ENCODE peak calls at places on chromosomes 11 and 22, in six cellular contexts. One of them, this sample, is unnamed. For H3K4me1 and H3K36me3, the result is how much of the 10 kb centered on the place peaks cover.

GRCh38 chr22:49624421-49625177 is 203.1 kb downstream of the BRD1 start:
- DNase-seq in heart left ventricle: no peak
- DNase-seq in psoas muscle: peak
- DNase-seq in H1: no peak
- DNase-seq in left ventricle myocardium inferior: no peak
- DNase-seq in CD4-positive, CD25-positive, alpha-beta regulatory T cell: no peak
- DNase-seq in this sample: no peak

GRCh38 chr11:116234989-116235567 is 537.7 kb downstream of the BUD13 start:
- DNase-seq in heart left ventricle: no peak
- DNase-seq in psoas muscle: no peak
- DNase-seq in H1: no peak
- DNase-seq in left ventricle myocardium inferior: no peak
- DNase-seq in CD4-positive, CD25-positive, alpha-beta regulatory T cell: no peak
- DNase-seq in this sample: no peak

GRCh38 chr11:67582026-67582425 is 1.6 kb upstream of the GSTP1 start:
- DNase-seq in heart left ventricle: no peak
- DNase-seq in psoas muscle: no peak
- DNase-seq in H1: no peak
- DNase-seq in left ventricle myocardium inferior: no peak
- DNase-seq in CD4-positive, CD25-positive, alpha-beta regulatory T cell: no peak
- DNase-seq in this sample: no peak

GRCh38 chr22:49586244-49586748 is 241.4 kb downstream of the BRD1 start:
- DNase-seq in heart left ventricle: no peak
- DNase-seq in psoas muscle: no peak
- DNase-seq in H1: no peak
- DNase-seq in left ventricle myocardium inferior: no peak
- DNase-seq in CD4-positive, CD25-positive, alpha-beta regulatory T cell: no peak
- DNase-seq in this sample: no peak

GRCh38 chr11:124510279-124510678 is 33.2 kb downstream of the OR8B12 start:
- DNase-seq in heart left ventricle: no peak
- DNase-seq in psoas muscle: no peak
- DNase-seq in H1: no peak
- DNase-seq in left ventricle myocardium inferior: no peak
- DNase-seq in CD4-positive, CD25-positive, alpha-beta regulatory T cell: no peak
- DNase-seq in this sample: no peak

GRCh38 chr11:70029115-70029830 is 48.8 kb upstream of the ANO1 start:
- DNase-seq in heart left ventricle: no peak
- DNase-seq in psoas muscle: no peak
- DNase-seq in H1: no peak
- DNase-seq in left ventricle myocardium inferior: no peak
- DNase-seq in CD4-positive, CD25-positive, alpha-beta regulatory T cell: no peak
- DNase-seq in this sample: peak

GRCh38 chr11:46912526-46913150 is 5.7 kb downstream of the LRP4 start:
- DNase-seq in heart left ventricle: no peak
- DNase-seq in psoas muscle: no peak
- DNase-seq in H1: peak
- DNase-seq in left ventricle myocardium inferior: no peak
- DNase-seq in CD4-positive, CD25-positive, alpha-beta regulatory T cell: no peak
- DNase-seq in this sample: no peak

GRCh38 chr11:35994421-35994820 is 50.6 kb downstream of the LDLRAD3 start:
- DNase-seq in heart left ventricle: no peak
- DNase-seq in psoas muscle: no peak
- DNase-seq in H1: no peak
- DNase-seq in left ventricle myocardium inferior: no peak
- DNase-seq in CD4-positive, CD25-positive, alpha-beta regulatory T cell: no peak
- DNase-seq in this sample: no peak

GRCh38 chr11:36431429-36432092 is 78.5 kb downstream of the TRAF6 start:
- DNase-seq in heart left ventricle: peak
- DNase-seq in psoas muscle: peak
- DNase-seq in H1: no peak
- DNase-seq in left ventricle myocardium inferior: peak
- DNase-seq in CD4-positive, CD25-positive, alpha-beta regulatory T cell: no peak
- DNase-seq in this sample: peak

GRCh38 chr11:69922015-69922595 is 102.9 kb upstream of the FGF3 start:
- DNase-seq in heart left ventricle: no peak
- DNase-seq in psoas muscle: no peak
- DNase-seq in H1: no peak
- DNase-seq in left ventricle myocardium inferior: no peak
- DNase-seq in CD4-positive, CD25-positive, alpha-beta regulatory T cell: no peak
- DNase-seq in this sample: peak

GRCh38 chr22:50308597-50308935 is 1.1 kb upstream of the PLXNB2 start:
- DNase-seq in heart left ventricle: peak
- DNase-seq in psoas muscle: peak
- DNase-seq in H1: no peak
- DNase-seq in left ventricle myocardium inferior: peak
- DNase-seq in CD4-positive, CD25-positive, alpha-beta regulatory T cell: no peak
- DNase-seq in this sample: peak

GRCh38 chr22:48757581-48757980 is 1070.1 kb downstream of the BRD1 start:
- DNase-seq in heart left ventricle: no peak
- DNase-seq in psoas muscle: no peak
- DNase-seq in H1: peak
- DNase-seq in left ventricle myocardium inferior: no peak
- DNase-seq in CD4-positive, CD25-positive, alpha-beta regulatory T cell: no peak
- DNase-seq in this sample: peak

GRCh38 chr11:7635137-7635536 is 38.2 kb downstream of the CYB5R2 start:
- DNase-seq in heart left ventricle: peak
- DNase-seq in psoas muscle: peak
- DNase-seq in H1: no peak
- DNase-seq in left ventricle myocardium inferior: peak
- DNase-seq in CD4-positive, CD25-positive, alpha-beta regulatory T cell: no peak
- DNase-seq in this sample: peak

GRCh38 chr22:43378011-43378704 is 33.7 kb upstream of the MPPED1 start:
- DNase-seq in heart left ventricle: no peak
- DNase-seq in psoas muscle: no peak
- DNase-seq in H1: no peak
- DNase-seq in left ventricle myocardium inferior: no peak
- DNase-seq in CD4-positive, CD25-positive, alpha-beta regulatory T cell: no peak
- DNase-seq in this sample: peak

GRCh38 chr22:23888615-23889401 is 5.4 kb upstream of the MIF start:
- DNase-seq in heart left ventricle: no peak
- DNase-seq in psoas muscle: no peak
- DNase-seq in H1: no peak
- DNase-seq in left ventricle myocardium inferior: no peak
- DNase-seq in CD4-positive, CD25-positive, alpha-beta regulatory T cell: no peak
- DNase-seq in this sample: peak

GRCh38 chr11:47056261-47056915 is 119.8 kb downstream of the CSTPP1 start:
- DNase-seq in heart left ventricle: no peak
- DNase-seq in psoas muscle: no peak
- DNase-seq in H1: no peak
- DNase-seq in left ventricle myocardium inferior: no peak
- DNase-seq in CD4-positive, CD25-positive, alpha-beta regulatory T cell: no peak
- DNase-seq in this sample: no peak

GRCh38 chr22:44880588-44881245 is 128.3 kb downstream of the ARHGAP8 start:
- DNase-seq in heart left ventricle: no peak
- DNase-seq in psoas muscle: no peak
- DNase-seq in H1: no peak
- DNase-seq in left ventricle myocardium inferior: no peak
- DNase-seq in CD4-positive, CD25-positive, alpha-beta regulatory T cell: no peak
- DNase-seq in this sample: no peak

GRCh38 chr11:86101941-86102407 is 33.1 kb upstream of the PICALM start:
- DNase-seq in heart left ventricle: no peak
- DNase-seq in psoas muscle: no peak
- DNase-seq in H1: no peak
- DNase-seq in left ventricle myocardium inferior: no peak
- DNase-seq in CD4-positive, CD25-positive, alpha-beta regulatory T cell: no peak
- DNase-seq in this sample: no peak

GRCh38 chr11:95512682-95513081 is 276.9 kb downstream of the FAM76B start:
- DNase-seq in heart left ventricle: peak
- DNase-seq in psoas muscle: peak
- DNase-seq in H1: no peak
- DNase-seq in left ventricle myocardium inferior: peak
- DNase-seq in CD4-positive, CD25-positive, alpha-beta regulatory T cell: no peak
- DNase-seq in this sample: peak

GRCh38 chr11:122198291-122198983 is 82.4 kb upstream of the BLID start:
- DNase-seq in heart left ventricle: no peak
- DNase-seq in psoas muscle: no peak
- DNase-seq in H1: no peak
- DNase-seq in left ventricle myocardium inferior: no peak
- DNase-seq in CD4-positive, CD25-positive, alpha-beta regulatory T cell: no peak
- DNase-seq in this sample: no peak

GRCh38 chr11:28763876-28764275 is 655.7 kb downstream of the METTL15 start:
- DNase-seq in heart left ventricle: no peak
- DNase-seq in psoas muscle: no peak
- DNase-seq in H1: no peak
- DNase-seq in left ventricle myocardium inferior: no peak
- DNase-seq in CD4-positive, CD25-positive, alpha-beta regulatory T cell: no peak
- DNase-seq in this sample: no peak

GRCh38 chr22:44309137-44309536 is 3.6 kb downstream of the SHISAL1 start:
- DNase-seq in heart left ventricle: no peak
- DNase-seq in psoas muscle: peak
- DNase-seq in H1: no peak
- DNase-seq in left ventricle myocardium inferior: no peak
- DNase-seq in CD4-positive, CD25-positive, alpha-beta regulatory T cell: no peak
- DNase-seq in this sample: no peak

GRCh38 chr11:95154514-95154913 is 64.9 kb downstream of the ENDOD1 start:
- DNase-seq in heart left ventricle: no peak
- DNase-seq in psoas muscle: no peak
- DNase-seq in H1: peak
- DNase-seq in left ventricle myocardium inferior: no peak
- DNase-seq in CD4-positive, CD25-positive, alpha-beta regulatory T cell: peak
- DNase-seq in this sample: peak

DNA sequence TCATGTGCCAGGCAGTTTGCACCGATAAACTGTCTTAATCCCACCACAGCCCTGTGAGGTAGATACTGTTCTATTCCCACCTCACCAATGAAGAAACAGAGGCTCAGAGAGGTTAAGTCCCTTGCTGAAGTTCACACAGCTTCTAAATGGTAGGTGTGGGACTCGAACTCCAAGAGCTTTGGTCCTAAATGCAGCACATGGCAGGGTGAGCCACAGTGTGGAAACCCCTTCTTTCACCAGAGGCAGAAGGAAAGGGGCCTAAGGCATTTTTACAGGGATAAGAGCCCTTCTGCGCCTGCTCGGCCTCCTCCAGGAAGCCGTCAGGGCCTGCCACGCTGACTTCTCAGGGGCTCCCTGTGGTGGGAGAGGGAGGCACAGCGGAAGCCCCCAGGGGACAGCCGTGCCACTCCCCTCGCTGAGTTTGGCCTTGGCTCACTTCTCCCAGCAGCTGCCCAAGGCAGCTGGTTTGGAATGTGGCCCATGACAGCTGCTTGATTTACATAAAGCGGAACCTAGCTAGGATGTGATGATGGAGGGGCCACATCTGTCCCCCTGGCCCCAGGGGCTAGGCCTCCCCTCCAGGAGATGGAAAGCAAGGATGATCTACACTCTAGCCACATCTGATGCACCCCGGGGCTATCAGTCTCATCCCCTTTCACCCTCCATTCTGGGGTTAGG is 35.4 kb downstream of the CD82 start:
- DNase-seq in heart left ventricle: no peak
- DNase-seq in psoas muscle: no peak
- DNase-seq in H1: no peak
- DNase-seq in left ventricle myocardium inferior: peak
- DNase-seq in CD4-positive, CD25-positive, alpha-beta regulatory T cell: no peak
- DNase-seq in this sample: no peak
- H3K4me1 ChIP-seq in heart left ventricle: half or more
- H3K4me1 ChIP-seq in psoas muscle: under half
- H3K4me1 ChIP-seq in H1: under half
- H3K4me1 ChIP-seq in left ventricle myocardium inferior: half or more
- H3K4me1 ChIP-seq in CD4-positive, CD25-positive, alpha-beta regulatory T cell: under half
- H3K4me1 ChIP-seq in this sample: under half

DNA sequence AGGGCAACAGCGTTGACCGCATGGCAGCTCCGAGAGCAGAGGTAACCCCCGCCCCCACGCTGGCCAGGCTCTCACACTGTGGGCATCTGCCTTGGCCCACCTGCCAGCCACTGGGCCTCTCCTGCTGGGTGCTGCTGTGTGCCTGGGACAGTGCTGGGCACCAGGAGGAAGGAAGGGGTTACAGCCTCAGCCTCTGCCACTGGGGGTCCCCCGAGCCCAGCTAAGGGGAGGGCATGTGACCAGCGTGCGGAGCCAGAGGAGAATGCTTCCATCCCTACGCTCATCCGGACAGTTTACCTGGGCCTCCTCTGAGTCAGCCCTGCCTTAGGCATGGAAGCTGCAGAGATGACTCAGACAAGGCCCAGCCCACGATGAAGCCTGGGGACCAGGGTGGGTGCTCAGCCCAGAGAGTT is 10.9 kb downstream of the NCF4 start:
- DNase-seq in heart left ventricle: no peak
- DNase-seq in psoas muscle: no peak
- DNase-seq in H1: no peak
- DNase-seq in left ventricle myocardium inferior: no peak
- DNase-seq in CD4-positive, CD25-positive, alpha-beta regulatory T cell: no peak
- DNase-seq in this sample: no peak
- H3K36me3 ChIP-seq in heart left ventricle: under half
- H3K36me3 ChIP-seq in psoas muscle: under half
- H3K36me3 ChIP-seq in H1: under half
- H3K36me3 ChIP-seq in left ventricle myocardium inferior: under half
- H3K36me3 ChIP-seq in CD4-positive, CD25-positive, alpha-beta regulatory T cell: under half
- H3K36me3 ChIP-seq in this sample: under half

GRCh38 chr11:38123673-38124072 is 1525.6 kb upstream of the RAG2 start:
- DNase-seq in heart left ventricle: no peak
- DNase-seq in psoas muscle: no peak
- DNase-seq in H1: no peak
- DNase-seq in left ventricle myocardium inferior: no peak
- DNase-seq in CD4-positive, CD25-positive, alpha-beta regulatory T cell: no peak
- DNase-seq in this sample: no peak
- H3K27ac ChIP-seq in heart left ventricle: no peak
- H3K27ac ChIP-seq in psoas muscle: no peak
- H3K27ac ChIP-seq in H1: no peak
- H3K27ac ChIP-seq in left ventricle myocardium inferior: no peak
- H3K27ac ChIP-seq in CD4-positive, CD25-positive, alpha-beta regulatory T cell: no peak
- H3K27ac ChIP-seq in this sample: no peak

GRCh38 chr22:29308791-29309262 is 2.4 kb downstream of the GAS2L1 start:
- DNase-seq in heart left ventricle: no peak
- DNase-seq in psoas muscle: no peak
- DNase-seq in H1: peak
- DNase-seq in left ventricle myocardium inferior: no peak
- DNase-seq in CD4-positive, CD25-positive, alpha-beta regulatory T cell: no peak
- DNase-seq in this sample: peak
- H3K4me1 ChIP-seq in heart left ventricle: half or more
- H3K4me1 ChIP-seq in psoas muscle: under half
- H3K4me1 ChIP-seq in H1: under half
- H3K4me1 ChIP-seq in left ventricle myocardium inferior: half or more
- H3K4me1 ChIP-seq in CD4-positive, CD25-positive, alpha-beta regulatory T cell: under half
- H3K4me1 ChIP-seq in this sample: under half

DNA sequence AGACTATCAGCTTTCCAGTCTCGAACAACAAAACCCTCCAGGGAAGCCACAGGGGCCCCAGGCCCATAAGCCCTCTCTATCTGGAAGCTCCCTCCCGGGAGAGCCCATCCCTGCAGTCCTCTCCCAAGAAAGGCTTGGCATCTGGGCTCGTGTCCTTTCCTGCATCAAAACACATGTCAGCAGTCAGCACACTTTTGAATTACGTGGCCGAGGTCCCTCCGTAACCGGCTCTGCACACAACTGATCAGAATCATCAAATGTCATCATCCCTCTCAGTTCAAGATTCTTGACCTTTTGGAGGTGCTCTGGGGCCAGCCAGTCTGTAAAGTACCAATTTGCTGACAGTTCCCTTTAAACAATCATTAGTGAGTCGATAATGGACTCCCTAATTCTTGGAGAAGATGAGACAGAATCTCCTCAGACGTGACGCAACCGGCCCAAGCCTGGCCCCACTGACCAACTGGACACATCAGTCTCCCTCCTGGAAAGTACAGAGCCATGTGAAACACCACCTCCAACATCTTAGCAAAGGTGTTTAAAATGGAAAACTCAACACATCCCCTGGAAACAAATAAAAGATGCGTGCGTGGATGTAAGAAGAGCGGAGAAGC is 33.6 kb downstream of the MAFF start:
- DNase-seq in heart left ventricle: no peak
- DNase-seq in psoas muscle: no peak
- DNase-seq in H1: no peak
- DNase-seq in left ventricle myocardium inferior: no peak
- DNase-seq in CD4-positive, CD25-positive, alpha-beta regulatory T cell: no peak
- DNase-seq in this sample: no peak
- H3K36me3 ChIP-seq in heart left ventricle: under half
- H3K36me3 ChIP-seq in psoas muscle: under half
- H3K36me3 ChIP-seq in H1: under half
- H3K36me3 ChIP-seq in left ventricle myocardium inferior: under half
- H3K36me3 ChIP-seq in CD4-positive, CD25-positive, alpha-beta regulatory T cell: under half
- H3K36me3 ChIP-seq in this sample: under half

This sample was measured in adrenal gland.